ENCODE peak calls at places on chromosomes 13 and 19, in eight cellular contexts. W is transverse colon, B is ovary, C is A549, T is tibial nerve, H is sigmoid colon, M is esophagus squamous epithelium, R is heart left ventricle. L is an unnamed sample. For H3K4me1, the result is how much of the 10 kb centered on the place peaks cover.

GRCh38 chr19:13103961-13104847 is 1.5 kb upstream of the LYL1 start:
- DNase-seq in H (peak), T (no peak), R (peak), B (peak), W (peak), M (peak), C (peak), L (peak)

GRCh38 chr13:44196186-44196751 is 177.4 kb upstream of the SERP2 start:
- DNase-seq in W (no peak), T (no peak), H (no peak), C (no peak), B (no peak), M (no peak), R (no peak), L (no peak)

GRCh38 chr13:27808866-27809546 is 16.7 kb downstream of the GSX1 start:
- DNase-seq in H (peak), W (no peak), T (no peak), B (no peak), M (no peak), C (no peak), R (no peak), L (no peak)

GRCh38 chr19:55186080-55186479 is 6.0 kb upstream of the SYT5 start:
- DNase-seq in C (no peak), H (no peak), T (no peak), B (no peak), R (no peak), M (no peak), W (no peak), L (no peak)

GRCh38 chr13:102697264-102697663 is 2.4 kb upstream of the METTL21C start:
- DNase-seq in M (no peak), B (no peak), C (no peak), H (no peak), T (no peak), R (no peak), W (no peak), L (no peak)

GRCh38 chr19:42389899-42390298 is at the start of gene CNFN:
- DNase-seq in H (no peak), W (no peak), C (no peak), T (no peak), B (no peak), R (no peak), M (no peak), L (no peak)

GRCh38 chr19:18379803-18380747 is 5.9 kb upstream of the GDF15 start:
- DNase-seq in H (peak), T (peak), C (peak), W (peak), M (no peak), B (peak), R (peak), L (peak)

GRCh38 chr19:51422053-51422448 is 4.6 kb upstream of the SIGLEC10 start:
- DNase-seq in T (peak), R (peak), M (peak), C (peak), B (peak), W (peak), H (peak), L (peak)

GRCh38 chr13:110227864-110228643 is 78.9 kb downstream of the COL4A1 start:
- DNase-seq in W (no peak), M (no peak), H (no peak), T (no peak), C (no peak), B (no peak), R (no peak), L (no peak)

GRCh38 chr13:75798353-75799245 is 162.5 kb downstream of the LMO7 start:
- DNase-seq in W (no peak), H (no peak), B (no peak), T (no peak), C (no peak), R (no peak), M (no peak), L (no peak)

GRCh38 chr19:4657835-4658234 is 12.3 kb downstream of the MYDGF start:
- DNase-seq in W (no peak), C (no peak), R (no peak), B (no peak), T (no peak), M (no peak), H (no peak), L (no peak)

GRCh38 chr13:110107568-110108347 is 199.2 kb downstream of the COL4A1 start:
- DNase-seq in H (no peak), T (no peak), B (no peak), M (no peak), R (no peak), C (no peak), W (no peak), L (no peak)

GRCh38 chr19:489418-490196 is 6.7 kb upstream of the MADCAM1 start:
- DNase-seq in B (no peak), M (no peak), W (no peak), R (no peak), H (no peak), C (no peak), T (no peak), L (peak)

GRCh38 chr13:88257706-88258105 is 586.5 kb downstream of the SLITRK5 start:
- DNase-seq in W (no peak), C (no peak), R (no peak), B (no peak), H (no peak), T (no peak), M (no peak), L (no peak)

GRCh38 chr19:55692681-55693081 is 17.7 kb downstream of the EPN1 start:
- DNase-seq in B (no peak), T (no peak), W (no peak), H (peak), R (peak), C (no peak), M (no peak), L (no peak)

GRCh38 chr19:17481986-17482385 is 11.7 kb downstream of the SLC27A1 start:
- DNase-seq in T (no peak), C (no peak), M (no peak), H (no peak), B (no peak), W (no peak), R (no peak), L (no peak)

GRCh38 chr19:17302391-17303166 is 646 bp downstream of the ABHD8 start:
- DNase-seq in B (peak), H (no peak), R (no peak), M (no peak), T (no peak), W (no peak), C (no peak), L (peak)

GRCh38 chr19:30659638-30660037 is 287.5 kb downstream of the ZNF536 start:
- DNase-seq in M (no peak), H (no peak), T (no peak), C (no peak), W (no peak), B (no peak), R (no peak), L (no peak)

GRCh38 chr13:41056194-41056593 is 5.1 kb upstream of the WBP4 start:
- DNase-seq in B (no peak), T (no peak), C (no peak), M (no peak), W (no peak), R (no peak), H (no peak), L (no peak)

GRCh38 chr13:41054919-41055619 is 6.2 kb upstream of the WBP4 start:
- DNase-seq in R (no peak), T (no peak), C (no peak), W (no peak), H (no peak), M (no peak), B (no peak), L (no peak)

GRCh38 chr13:41059466-41059865 is 1.8 kb upstream of the WBP4 start:
- DNase-seq in R (no peak), T (no peak), W (no peak), H (no peak), C (no peak), M (no peak), B (no peak), L (no peak)

GRCh38 chr13:41058229-41059070 is 2.9 kb upstream of the WBP4 start:
- DNase-seq in C (no peak), B (no peak), R (peak), M (no peak), T (no peak), H (no peak), W (no peak), L (no peak)

DNA sequence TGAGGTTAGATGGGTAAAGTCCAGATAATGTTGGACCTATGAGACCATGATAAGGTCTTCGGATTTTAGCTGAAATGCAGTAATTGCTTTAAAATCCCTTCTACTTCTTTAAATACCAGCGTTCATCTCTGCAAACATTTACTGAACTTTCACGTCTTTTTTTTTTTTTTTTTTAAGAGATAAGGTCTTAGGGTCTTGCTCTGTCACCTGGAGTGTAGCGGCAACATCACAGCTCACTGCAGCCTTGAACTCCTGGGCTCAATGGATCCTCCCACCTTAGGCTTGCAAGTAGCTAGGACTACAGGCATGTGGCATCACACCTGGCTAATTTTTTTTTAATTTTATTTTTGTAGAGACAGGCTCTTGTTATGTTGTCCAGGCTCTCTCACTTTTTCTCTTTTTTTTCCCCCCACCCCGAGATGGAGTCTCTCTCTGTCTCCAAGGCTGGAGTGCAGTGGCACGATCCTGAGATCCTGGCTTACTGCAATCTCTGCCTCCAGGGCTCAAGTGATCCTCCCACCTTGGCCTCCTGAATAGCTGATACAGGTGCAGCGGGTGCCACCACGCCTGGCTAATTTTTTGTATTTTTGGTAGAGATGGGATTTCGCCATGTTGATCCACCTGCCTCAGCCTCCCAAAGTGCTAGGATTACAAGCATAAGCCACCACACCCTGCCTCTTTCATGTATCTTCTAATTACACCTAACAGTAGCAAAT is 4.2 kb upstream of the WBP4 start:
- DNase-seq in M (no peak), T (no peak), B (no peak), W (no peak), C (no peak), R (no peak), H (no peak), L (no peak)
- H3K4me1 ChIP-seq in M (under half), T (under half), B (under half), W (half or more), C (under half), R (half or more), H (half or more), L (under half)

DNA sequence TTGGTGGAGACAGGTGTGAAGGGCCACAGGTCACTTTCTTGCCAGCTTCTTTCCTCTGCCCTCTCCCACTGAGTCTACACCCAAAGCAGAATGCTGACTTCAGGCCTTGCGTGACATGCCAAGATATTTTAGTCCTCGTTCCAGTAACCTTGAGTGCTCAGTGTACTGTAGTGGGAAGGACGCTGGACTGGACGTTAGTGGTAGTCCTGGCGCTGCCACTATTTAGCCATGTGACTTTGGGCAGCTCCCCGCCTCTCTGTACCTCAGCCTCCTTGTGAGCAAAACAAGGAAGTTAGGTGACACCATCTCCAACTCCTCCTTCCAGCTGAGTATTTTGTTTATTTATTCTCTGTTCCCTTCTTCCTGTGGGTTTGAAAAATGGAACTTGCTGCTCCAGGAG is 86.1 kb downstream of the FRY start:
- DNase-seq in M (no peak), W (no peak), C (no peak), T (no peak), H (no peak), B (no peak), R (peak), L (no peak)
- TF ChIP-seq POLR2A in M (no peak), W (no peak), C (no peak), T (no peak), H (no peak), B (no peak), R (no peak), L (no peak)

GRCh38 chr13:53953205-53953604 is 924.6 kb downstream of the OLFM4 start:
- DNase-seq in W (no peak), B (no peak), C (no peak), M (no peak), R (no peak), H (peak), T (no peak), L (no peak)
- TF ChIP-seq CTCF in W (no peak), B (no peak), C (no peak), M (no peak), R (no peak), H (no peak), T (no peak), L (no peak)

GRCh38 chr19:10421981-10422461 is 1.7 kb downstream of the PDE4A start:
- DNase-seq in H (no peak), R (no peak), B (no peak), M (no peak), T (no peak), W (no peak), C (no peak), L (no peak)
- H3K4me1 ChIP-seq in H (under half), R (under half), B (under half), M (under half), T (under half), W (under half), C (under half), L (under half)

GRCh38 chr13:98892821-98893220 is 85.0 kb downstream of the DOCK9 start:
- DNase-seq in W (no peak), H (no peak), M (no peak), B (no peak), C (no peak), T (no peak), R (no peak), L (no peak)
- TF ChIP-seq POLR2A in W (no peak), H (no peak), M (no peak), B (no peak), C (no peak), T (no peak), R (no peak), L (no peak)

GRCh38 chr13:30792257-30793000 is 57.1 kb downstream of the ALOX5AP start:
- DNase-seq in W (peak), C (peak), T (peak), B (peak), R (peak), M (no peak), H (peak), L (peak)
- TF ChIP-seq CTCF in W (peak), C (no peak), T (peak), B (no peak), R (peak), M (peak), H (no peak), L (peak)

GRCh38 chr19:35299523-35300339 is 7.8 kb downstream of the MAG start:
- DNase-seq in T (no peak), C (no peak), H (no peak), M (no peak), B (no peak), R (peak), W (no peak), L (no peak)

GRCh38 chr19:35296644-35297514 is 4.9 kb downstream of the MAG start:
- DNase-seq in R (no peak), C (no peak), H (no peak), T (no peak), B (no peak), W (no peak), M (no peak), L (no peak)

GRCh38 chr19:35297515-35297848 is 5.5 kb downstream of the MAG start:
- DNase-seq in R (no peak), B (no peak), T (no peak), M (no peak), C (no peak), H (no peak), W (no peak), L (no peak)

GRCh38 chr19:35297922-35298321 is 6.0 kb downstream of the MAG start:
- DNase-seq in T (no peak), H (no peak), W (no peak), R (no peak), C (no peak), M (no peak), B (no peak), L (no peak)

GRCh38 chr19:35298561-35298972 is 6.6 kb downstream of the MAG start:
- DNase-seq in R (no peak), T (no peak), M (no peak), W (no peak), C (no peak), H (no peak), B (no peak), L (no peak)
- H3K4me1 ChIP-seq in R (under half), T (under half), M (under half), W (under half), C (under half), H (under half), B (under half), L (under half)

GRCh38 chr19:53993448-53993847 is 2.0 kb downstream of the CACNG6 start:
- DNase-seq in H (no peak), W (no peak), T (no peak), B (no peak), C (no peak), M (no peak), R (no peak), L (no peak)

GRCh38 chr19:53989600-53990533 is 1.6 kb upstream of the CACNG6 start:
- DNase-seq in R (no peak), H (no peak), M (no peak), T (no peak), C (peak), W (no peak), B (no peak), L (no peak)

GRCh38 chr19:53992815-53993214 is 1.4 kb downstream of the CACNG6 start:
- DNase-seq in W (no peak), T (no peak), B (no peak), H (no peak), M (no peak), C (no peak), R (no peak), L (no peak)

GRCh38 chr19:53992211-53992610 is 774 bp downstream of the CACNG6 start:
- DNase-seq in R (no peak), M (no peak), W (no peak), H (no peak), B (no peak), C (no peak), T (no peak), L (no peak)

GRCh38 chr19:53991224-53992113 is at the start of gene CACNG6:
- DNase-seq in W (no peak), C (peak), R (no peak), M (no peak), T (no peak), H (no peak), B (no peak), L (no peak)
- TF ChIP-seq POLR2A in W (no peak), C (peak), R (no peak), M (no peak), T (no peak), H (no peak), B (no peak), L (no peak)

L was measured in uterus.